ENCODE peak calls at places on chromosome 6, in ten cellular contexts. F is foreskin fibroblast; G is CD14-positive monocyte; S is nephron progenitor cell; W is non-pigmented ciliary epithelial cell; L is hepatocyte; V is memory B cell; T is spleen; O is osteocyte; B is activated CD4-positive, alpha-beta T cell treated with anti-CD3 and anti-CD28 coated beads, Interleukin-2, amount 10 ng/mL, durations not matched to agents 24 days and 14 days. M is an unnamed sample.

GRCh38 chr6:35432291-35432690 is 19.8 kb upstream of the FANCE start:
- DNase-seq in S (no peak), W (no peak), L (no peak), F (no peak), O (no peak), V (no peak), B (no peak), G (no peak), T (no peak), M (peak; percentile 87)

GRCh38 chr6:72788188-72788587 is 166.3 kb downstream of the KCNQ5 start:
- DNase-seq in F (peak; percentile 61), G (no peak), O (no peak), L (no peak), V (no peak), T (no peak), S (no peak), B (no peak), W (no peak), M (no peak)

GRCh38 chr6:52958546-52959255 is 36.4 kb downstream of the GSTA4 start:
- DNase-seq in F (no peak), W (no peak), B (no peak), O (no peak), S (no peak), L (no peak), V (no peak), G (no peak), T (no peak), M (no peak)

GRCh38 chr6:15897063-15897934 is 231.6 kb upstream of the MYLIP start:
- DNase-seq in B (no peak), W (no peak), F (peak; percentile 67), O (no peak), V (no peak), T (no peak), L (peak; percentile 57), G (no peak), S (no peak), M (peak; percentile 30)

GRCh38 chr6:15987569-15987968 is 141.3 kb upstream of the MYLIP start:
- DNase-seq in W (no peak), G (no peak), F (peak; percentile 11), O (no peak), B (no peak), S (no peak), T (no peak), V (no peak), L (peak; percentile 56), M (no peak)

GRCh38 chr6:101544286-101544685 is 150.8 kb downstream of the GRIK2 start:
- DNase-seq in W (no peak), L (no peak), T (no peak), O (no peak), F (peak; percentile 75), B (no peak), V (no peak), S (no peak), G (no peak), M (no peak)

GRCh38 chr6:105317607-105318533 is 85.0 kb downstream of the PREP start:
- DNase-seq in B (no peak), O (no peak), F (no peak), T (no peak), L (no peak), W (no peak), S (no peak), G (no peak), V (no peak), M (peak; percentile 11)

GRCh38 chr6:1136415-1136774 is 175.5 kb upstream of the FOXQ1 start:
- DNase-seq in G (no peak), S (no peak), F (peak; percentile 91), T (no peak), W (no peak), B (no peak), L (no peak), O (no peak), V (no peak), M (no peak)

GRCh38 chr6:30060634-30060981 is 457 bp upstream of the POLR1H start:
- DNase-seq in G (no peak), L (peak; percentile 55), T (peak; percentile 85), S (peak; percentile 46), F (peak; percentile 60), B (peak; percentile 79), O (no peak), W (no peak), V (no peak), M (no peak)

GRCh38 chr6:143007626-143008025 is 53.1 kb upstream of the AIG1 start:
- DNase-seq in L (no peak), S (no peak), V (no peak), F (peak; percentile 78), G (no peak), O (no peak), B (no peak), T (no peak), W (no peak), M (no peak)

GRCh38 chr6:158607411-158608170 is 37.0 kb downstream of the DYNLT1 start:
- DNase-seq in G (no peak), S (no peak), V (no peak), F (peak; percentile 20), W (no peak), L (no peak), B (no peak), T (no peak), O (no peak), M (no peak)

GRCh38 chr6:143410859-143411270 is 39.6 kb downstream of the ADAT2 start:
- DNase-seq in V (no peak), B (no peak), S (no peak), W (no peak), O (no peak), G (no peak), L (peak; percentile 37), T (no peak), F (peak; percentile 67), M (no peak)

GRCh38 chr6:93418448-93419303 is 683 bp downstream of the EPHA7 start:
- DNase-seq in T (peak; percentile 78), L (peak; percentile 66), O (peak; percentile 86), V (no peak), B (peak; percentile 54), F (peak; percentile 69), G (no peak), W (no peak), S (peak; percentile 79), M (peak; percentile 9)

GRCh38 chr6:138307816-138308727 is 69.6 kb upstream of the SMIM28 start:
- DNase-seq in T (no peak), V (no peak), L (peak; percentile 27), O (no peak), F (peak; percentile 66), B (peak; percentile 29), S (no peak), W (no peak), G (no peak), M (peak; percentile 59)

GRCh38 chr6:26120807-26121140 is 33.5 kb downstream of the HFE start:
- DNase-seq in S (no peak), T (no peak), B (no peak), L (no peak), O (no peak), G (no peak), W (no peak), F (no peak), V (no peak), M (no peak)

GRCh38 chr6:47000842-47001241 is 41.3 kb downstream of the ADGRF1 start:
- DNase-seq in W (no peak), L (no peak), F (no peak), G (no peak), V (no peak), O (no peak), B (no peak), T (no peak), S (no peak), M (no peak)

GRCh38 chr6:129651291-129651691 is 58.7 kb downstream of the ARHGAP18 start:
- DNase-seq in G (no peak), L (no peak), O (no peak), T (no peak), S (no peak), V (no peak), F (no peak), B (no peak), W (no peak), M (no peak)

GRCh38 chr6:79928478-79928998 is 18.8 kb downstream of the ELOVL4 start:
- DNase-seq in V (no peak), F (no peak), S (no peak), B (peak; percentile 13), W (no peak), G (no peak), L (no peak), T (no peak), O (no peak), M (no peak)

GRCh38 chr6:46940433-46941226 is 18.9 kb upstream of the ADGRF5 start:
- DNase-seq in V (no peak), B (no peak), L (no peak), G (no peak), F (no peak), S (no peak), W (no peak), T (no peak), O (no peak), M (no peak)

GRCh38 chr6:123803862-123804681 is at the start of gene NKAIN2:
- DNase-seq in S (peak; percentile 70), B (peak; percentile 56), G (no peak), V (no peak), T (peak; percentile 71), O (peak; percentile 85), W (no peak), F (peak; percentile 13), L (peak; percentile 49), M (no peak)

GRCh38 chr6:168589275-168589674 is 148.3 kb downstream of the SMOC2 start:
- DNase-seq in B (no peak), L (no peak), F (no peak), T (no peak), V (no peak), G (no peak), O (peak; percentile 74), S (no peak), W (no peak), M (no peak)

GRCh38 chr6:33199687-33200233 is 705 bp downstream of the RXRB start:
- DNase-seq in F (peak; percentile 82), L (no peak), W (no peak), V (no peak), O (no peak), S (no peak), B (peak; percentile 95), T (peak; percentile 94), G (no peak), M (peak; percentile 80)

GRCh38 chr6:118299023-118299422 is 249.1 kb upstream of the PLN start:
- DNase-seq in B (no peak), V (no peak), S (no peak), W (no peak), T (no peak), O (no peak), F (no peak), L (no peak), G (no peak), M (no peak)

GRCh38 chr6:2725999-2726567 is 24.6 kb downstream of the MYLK4 start:
- DNase-seq in B (no peak), O (no peak), T (no peak), L (peak; percentile 27), F (no peak), G (peak; percentile 83), S (no peak), W (no peak), V (no peak), M (peak; percentile 3)

GRCh38 chr6:98848539-98849210 is 14.3 kb downstream of the POU3F2 start:
- DNase-seq in T (no peak), F (no peak), V (no peak), G (no peak), B (no peak), W (no peak), L (no peak), S (no peak), O (no peak), M (no peak)

M was measured in small intestine.